ENCODE peak calls at places on chromosomes 4 and X, in five cellular contexts. Y is SJSA1, G is SK-N-SH, J is BJ, U is upper lobe of right lung. V is an unnamed sample.

GRCh38 chr4:83862471-83862870 is 326.6 kb downstream of the GPAT3 start:
- DNase-seq in Y (no peak), G (no peak), J (no peak), U (peak; percentile 79), V (no peak)

GRCh38 chrX:98731821-98732220 is 1678.3 kb downstream of the PCDH19 start:
- DNase-seq in Y (no peak), G (no peak), J (no peak), U (no peak), V (no peak)

GRCh38 chr4:190017357-190018200 is 9.5 kb downstream of the FRG2 start:
- DNase-seq in Y (no peak), G (peak; percentile 52), J (no peak), U (no peak), V (no peak)

GRCh38 chr4:61511716-61512488 is 311.8 kb downstream of the ADGRL3 start:
- DNase-seq in Y (peak; percentile 30), G (no peak), J (no peak), U (no peak), V (no peak)

GRCh38 chr4:19748470-19748869 is 503.2 kb upstream of the SLIT2 start:
- DNase-seq in Y (no peak), G (no peak), J (peak; percentile 86), U (no peak), V (no peak)

GRCh38 chr4:105631818-105632400 is 76.6 kb downstream of the INTS12 start:
- DNase-seq in Y (no peak), G (no peak), J (no peak), U (no peak), V (no peak)

GRCh38 chrX:141989134-141989533 is 85.4 kb downstream of the MAGEC1 start:
- DNase-seq in Y (no peak), G (no peak), J (no peak), U (no peak), V (no peak)

GRCh38 chr4:129550281-129550785 is 454.4 kb downstream of the C4orf33 start:
- DNase-seq in Y (no peak), G (no peak), J (no peak), U (no peak), V (no peak)

GRCh38 chrX:56782362-56782761 is 53.3 kb downstream of the NBDY start:
- DNase-seq in Y (no peak), G (no peak), J (no peak), U (no peak), V (no peak)

GRCh38 chrX:154730271-154730883 is 20.5 kb downstream of the GAB3 start:
- DNase-seq in Y (no peak), G (no peak), J (no peak), U (no peak), V (no peak)

GRCh38 chrX:81355436-81355835 is 153.5 kb downstream of the SH3BGRL start:
- DNase-seq in Y (no peak), G (no peak), J (no peak), U (no peak), V (no peak)

GRCh38 chrX:128460835-128461234 is 408.6 kb upstream of the ACTRT1 start:
- DNase-seq in Y (no peak), G (peak; percentile 8), J (no peak), U (no peak), V (no peak)

GRCh38 chr4:7148337-7148736 is 44.0 kb upstream of the SORCS2 start:
- DNase-seq in Y (no peak), G (no peak), J (no peak), U (no peak), V (no peak)

DNA sequence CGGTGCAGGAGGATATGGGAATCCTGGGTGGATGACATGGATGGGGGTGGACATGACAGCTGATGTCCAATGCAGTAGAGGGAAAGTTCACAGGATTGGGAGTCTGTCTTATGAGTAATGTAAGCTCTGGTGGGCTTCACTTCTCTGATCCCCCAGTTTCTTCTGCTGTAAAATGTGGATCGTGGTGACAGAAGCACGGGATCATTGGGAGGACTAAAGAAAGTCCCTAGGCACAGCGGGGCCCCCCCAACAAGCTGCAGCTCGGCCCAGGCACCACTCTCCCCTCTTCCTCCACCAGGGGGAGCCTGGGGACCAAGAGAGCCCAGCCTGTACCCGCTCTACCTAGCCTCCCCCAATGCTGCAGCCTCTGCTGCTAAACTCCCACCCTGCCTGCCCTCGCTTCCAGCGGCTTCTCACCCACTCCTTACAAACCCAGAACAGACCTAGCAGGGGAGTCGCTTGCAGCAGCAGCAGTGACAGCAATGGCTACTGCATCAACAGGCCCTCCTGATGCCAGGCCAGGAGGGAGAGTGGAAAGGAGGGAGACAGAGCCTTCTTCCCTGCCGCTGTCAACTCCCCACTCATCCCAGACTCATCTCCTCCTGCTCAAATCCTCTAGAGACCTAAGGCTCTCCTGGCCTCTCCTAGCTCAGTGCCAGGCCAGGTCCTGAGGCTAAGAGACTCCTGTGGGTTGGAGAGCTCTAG is 36.1 kb upstream of the IQSEC2 start:
- DNase-seq in Y (peak; percentile 44), G (peak; percentile 87), J (no peak), U (peak; percentile 72), V (no peak)
- H3K27me3 ChIP-seq in Y (peaks cover 29% of the 10 kb centered on the region), G (peaks cover 35% of the 10 kb centered on the region), J (peaks cover 18% of the 10 kb centered on the region), U (no peaks in the 10 kb centered on the region), V (peaks cover 51% of the 10 kb centered on the region)

GRCh38 chr4:13536607-13537006 is 7.7 kb downstream of the NKX3-2 start:
- DNase-seq in Y (no peak), G (peak; percentile 11), J (no peak), U (no peak), V (no peak)
- H3K27me3 ChIP-seq in Y (no peaks in the 10 kb centered on the region), G (peaks cover 92% of the 10 kb centered on the region), J (peaks cover 71% of the 10 kb centered on the region), U (peaks cover 100% of the 10 kb centered on the region), V (peaks cover 94% of the 10 kb centered on the region)

DNA sequence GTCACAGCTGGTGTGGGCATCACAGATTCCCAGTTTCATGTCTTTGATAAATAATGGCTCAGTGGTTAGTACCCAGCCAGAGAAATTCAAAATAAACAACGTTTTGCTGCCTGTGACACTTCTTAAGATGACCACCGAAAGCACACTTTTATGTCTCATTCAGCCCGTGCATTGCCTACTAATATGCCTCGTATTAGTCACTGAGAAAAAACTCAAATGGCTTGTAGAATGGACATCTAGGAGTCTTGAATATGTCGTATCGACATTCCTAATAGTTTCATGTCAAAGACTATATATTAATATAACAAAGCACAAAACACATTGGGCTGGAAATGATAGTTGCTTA is 103.9 kb upstream of the FAT1 start:
- DNase-seq in Y (no peak), G (no peak), J (no peak), U (no peak), V (no peak)
- H3K27me3 ChIP-seq in Y (no peaks in the 10 kb centered on the region), G (no peaks in the 10 kb centered on the region), J (no peaks in the 10 kb centered on the region), U (no peaks in the 10 kb centered on the region), V (no peaks in the 10 kb centered on the region)

DNA sequence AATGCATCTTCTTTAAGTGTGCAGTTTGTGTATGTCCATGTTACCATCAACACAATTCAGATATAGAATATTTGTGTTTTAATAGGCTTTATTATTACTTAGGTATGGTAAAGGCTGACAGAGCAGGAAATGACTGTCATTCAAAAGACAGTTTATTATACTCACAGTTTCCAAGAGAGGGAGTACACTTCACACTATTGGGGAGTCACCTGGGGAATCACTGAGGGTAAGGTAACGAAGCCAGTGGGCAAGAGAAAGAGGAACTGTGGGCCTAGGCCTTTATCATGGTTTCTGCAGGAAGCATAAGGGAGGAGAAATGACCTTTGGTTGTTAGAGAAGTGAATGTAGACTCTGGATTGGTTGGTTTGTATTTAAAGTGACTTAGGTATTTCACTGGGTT is 235.1 kb upstream of the HCCS start:
- DNase-seq in Y (no peak), G (no peak), J (no peak), U (no peak), V (no peak)
- H3K27me3 ChIP-seq in Y (no peaks in the 10 kb centered on the region), G (no peaks in the 10 kb centered on the region), J (no peaks in the 10 kb centered on the region), U (no peaks in the 10 kb centered on the region), V (no peaks in the 10 kb centered on the region)

GRCh38 chrX:40092808-40093435 is 4.8 kb downstream of the BCOR start:
- DNase-seq in Y (no peak), G (no peak), J (no peak), U (no peak), V (no peak)
- H3K27me3 ChIP-seq in Y (no peaks in the 10 kb centered on the region), G (peaks cover 7% of the 10 kb centered on the region), J (no peaks in the 10 kb centered on the region), U (no peaks in the 10 kb centered on the region), V (peaks cover 20% of the 10 kb centered on the region)

GRCh38 chr4:71188197-71188625 is 150.6 kb upstream of the SLC4A4 start:
- DNase-seq in Y (no peak), G (no peak), J (no peak), U (no peak), V (no peak)
- H3K27me3 ChIP-seq in Y (peaks cover 59% of the 10 kb centered on the region), G (peaks cover 52% of the 10 kb centered on the region), J (no peaks in the 10 kb centered on the region), U (peaks cover 5% of the 10 kb centered on the region), V (no peaks in the 10 kb centered on the region)

GRCh38 chrX:11319689-11320302 is 26.6 kb downstream of the AMELX start:
- DNase-seq in Y (no peak), G (no peak), J (no peak), U (no peak), V (no peak)
- H3K27me3 ChIP-seq in Y (no peaks in the 10 kb centered on the region), G (no peaks in the 10 kb centered on the region), J (no peaks in the 10 kb centered on the region), U (no peaks in the 10 kb centered on the region), V (no peaks in the 10 kb centered on the region)

GRCh38 chr4:186260504-186261448 is 5.2 kb upstream of the F11 start:
- DNase-seq in Y (no peak), G (no peak), J (no peak), U (no peak), V (no peak)
- H3K27me3 ChIP-seq in Y (no peaks in the 10 kb centered on the region), G (no peaks in the 10 kb centered on the region), J (no peaks in the 10 kb centered on the region), U (no peaks in the 10 kb centered on the region), V (no peaks in the 10 kb centered on the region)